ENCODE peak calls at places on chromosomes 4 and X, in six cellular contexts. Q is Panc1, S is HCT116, M is breast epithelium, Z is stomach, N is GM23338. J is an unnamed sample.

GRCh38 chr4:124833831-124834505 is 121.4 kb upstream of the ANKRD50 start:
- DNase-seq in Q (no peak), N (no peak), S (no peak), Z (no peak), M (no peak), J (no peak)

GRCh38 chrX:129617420-129617819 is 37.3 kb downstream of the APLN start:
- DNase-seq in S (no peak), M (no peak), N (no peak), Z (no peak), Q (no peak), J (no peak)

GRCh38 chr4:95563638-95564337 is 15.0 kb upstream of the UNC5C start:
- DNase-seq in M (no peak), N (peak), Z (no peak), Q (no peak), S (no peak), J (no peak)

GRCh38 chrX:69309074-69309792 is 144.0 kb upstream of the PJA1 start:
- DNase-seq in M (no peak), Q (no peak), N (no peak), S (no peak), Z (no peak), J (no peak)

GRCh38 chrX:56572975-56573374 is 9.5 kb downstream of the UBQLN2 start:
- DNase-seq in S (no peak), N (no peak), M (no peak), Z (no peak), Q (no peak), J (no peak)

GRCh38 chr4:162016991-162017390 is 146.8 kb downstream of the FSTL5 start:
- DNase-seq in Z (no peak), Q (no peak), S (no peak), N (no peak), M (no peak), J (no peak)

GRCh38 chrX:119389214-119389613 is 9.9 kb upstream of the SLC25A43 start:
- DNase-seq in M (no peak), S (no peak), Z (no peak), Q (no peak), N (no peak), J (peak)

GRCh38 chrX:41661366-41662095 is 27.2 kb upstream of the GPR34 start:
- DNase-seq in N (no peak), Z (no peak), S (no peak), Q (no peak), M (no peak), J (no peak)

GRCh38 chr4:53591372-53591892 is at the start of gene LNX1:
- DNase-seq in M (peak), Z (peak), S (peak), Q (no peak), N (peak), J (peak)

GRCh38 chrX:108292053-108292452 is 146.2 kb downstream of the COL4A6 start:
- DNase-seq in Z (no peak), Q (no peak), N (no peak), M (no peak), S (no peak), J (no peak)

GRCh38 chr4:89898304-89898716 is 3.7 kb downstream of the MMRN1 start:
- DNase-seq in M (no peak), Z (peak), Q (no peak), N (peak), S (no peak), J (no peak)

GRCh38 chr4:183832776-183833450 is 72.2 kb upstream of the STOX2 start:
- DNase-seq in M (no peak), Q (no peak), S (no peak), N (no peak), Z (no peak), J (no peak)

GRCh38 chr4:86496094-86497060 is 97.7 kb upstream of the PTPN13 start:
- DNase-seq in S (peak), M (no peak), Z (peak), Q (no peak), N (peak), J (peak)

GRCh38 chrX:35104626-35105025 is 162.0 kb downstream of the FAM47B start:
- DNase-seq in Z (no peak), N (no peak), M (no peak), S (no peak), Q (no peak), J (no peak)

GRCh38 chr4:186190456-186191265 is 706 bp upstream of the CYP4V2 start:
- DNase-seq in Z (no peak), M (peak), S (no peak), N (peak), Q (no peak), J (peak)

GRCh38 chrX:97200454-97200853 is 316.7 kb downstream of the RPA4 start:
- DNase-seq in S (no peak), M (no peak), N (peak), Q (no peak), Z (no peak), J (no peak)

DNA sequence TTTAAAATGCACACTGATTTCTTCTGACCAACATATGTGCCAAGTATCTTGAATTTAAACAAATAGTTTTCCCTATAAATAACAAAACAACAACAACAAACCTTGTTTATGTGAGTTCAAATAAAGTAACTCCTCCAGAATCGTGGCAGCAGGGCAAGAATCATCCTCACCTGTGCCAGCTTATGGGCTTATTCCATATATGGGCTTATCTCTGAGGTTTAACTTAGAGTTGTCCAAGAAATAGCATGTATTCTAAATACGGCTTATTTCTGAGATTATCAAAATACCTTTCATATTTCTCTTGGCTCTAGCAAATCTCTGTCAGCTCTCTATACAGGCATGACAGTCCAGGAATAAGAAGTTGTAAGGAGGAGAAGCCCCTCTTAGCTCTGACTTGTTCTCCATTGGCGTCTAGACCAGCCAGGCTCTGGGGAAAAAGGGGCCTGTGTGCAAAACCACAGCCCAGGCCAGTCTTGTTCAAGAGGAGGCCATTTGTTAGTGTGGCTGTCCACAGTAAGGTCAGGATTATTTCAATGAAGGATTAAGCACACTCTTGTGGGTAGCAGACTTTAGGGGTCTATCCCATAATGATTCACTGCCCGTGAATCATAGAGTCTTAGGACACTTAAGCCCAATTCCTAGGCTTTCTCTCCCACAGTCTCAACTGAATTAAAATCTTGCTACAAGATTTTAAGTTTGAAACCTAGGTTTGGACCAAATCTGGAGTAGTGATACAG is 63.2 kb downstream of the FRAS1 start:
- DNase-seq in N (no peak), Q (no peak), M (no peak), Z (no peak), S (no peak), J (no peak)
- TF ChIP-seq CTCF in N (no peak), Q (no peak), M (no peak), Z (no peak), S (no peak), J (no peak)

GRCh38 chr4:10108818-10109783 is 7.5 kb downstream of the WDR1 start:
- DNase-seq in M (no peak), Z (no peak), S (no peak), Q (no peak), N (no peak), J (peak)
- TF ChIP-seq POLR2AphosphoS5 in M (no peak), Z (no peak), S (no peak), Q (no peak), N (no peak), J (no peak)

GRCh38 chr4:54958236-54958635 is 167.2 kb downstream of the KDR start:
- DNase-seq in M (no peak), Z (no peak), S (no peak), Q (no peak), N (no peak), J (no peak)

GRCh38 chr4:54954656-54955388 is 170.6 kb downstream of the KDR start:
- DNase-seq in Q (no peak), N (no peak), Z (no peak), M (no peak), S (no peak), J (no peak)

GRCh38 chr4:54961357-54961975 is 163.9 kb downstream of the KDR start:
- DNase-seq in N (peak), M (no peak), S (peak), Q (peak), Z (no peak), J (no peak)

GRCh38 chr4:54959656-54960055 is 165.7 kb downstream of the KDR start:
- DNase-seq in M (no peak), S (no peak), Z (no peak), N (no peak), Q (no peak), J (no peak)
- H3K4me3 ChIP-seq in M (no peak), S (no peak), Z (no peak), N (no peak), Q (no peak), J (no peak)

GRCh38 chr4:85370400-85371032 is 104.4 kb upstream of the ARHGAP24 start:
- DNase-seq in N (peak), S (peak), Q (peak), M (no peak), Z (peak), J (peak)
- TF ChIP-seq CTCF in N (peak), S (peak), Q (peak), M (peak), Z (peak), J (peak)

DNA sequence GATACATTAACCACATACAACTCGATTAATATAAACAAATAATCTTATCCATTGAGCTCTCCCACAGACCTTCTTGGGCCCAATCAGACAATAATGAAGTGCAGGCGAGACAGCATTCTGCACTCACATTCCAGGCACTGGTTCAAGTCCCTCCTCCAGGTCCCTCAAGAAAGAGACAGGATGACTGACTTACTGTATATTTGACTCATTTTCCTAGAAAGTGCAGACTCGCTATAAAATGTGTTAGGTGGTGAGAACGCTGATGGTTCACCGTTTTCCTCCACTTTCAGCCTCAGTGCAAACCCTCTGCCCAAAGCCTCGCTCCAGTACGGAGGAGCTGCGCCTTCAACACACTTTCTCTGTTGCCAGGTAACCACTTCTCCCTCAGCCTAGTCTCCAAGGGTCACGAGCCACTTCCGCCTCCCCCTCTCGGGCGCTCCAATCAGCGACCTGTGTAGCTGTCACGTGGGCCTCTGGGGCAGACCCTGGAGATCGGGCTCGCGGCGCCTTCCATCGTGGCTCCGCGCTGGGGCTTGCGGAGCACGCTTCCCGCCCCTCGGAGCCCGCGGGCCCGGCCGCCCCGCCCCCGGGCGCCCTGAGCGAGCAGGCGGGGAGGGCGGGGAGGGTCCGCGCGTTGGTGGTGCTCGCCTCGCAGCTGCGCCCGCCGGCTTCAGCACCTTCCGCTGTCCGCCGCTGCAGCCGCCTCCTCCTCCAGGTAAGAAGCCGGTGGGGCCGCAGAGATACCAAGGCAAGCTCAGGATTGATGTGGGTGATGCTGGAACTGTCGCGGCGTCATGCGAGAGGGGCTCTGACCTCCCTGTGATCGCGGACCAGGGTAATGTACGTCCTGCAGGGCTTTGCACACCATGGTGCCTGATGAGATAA is at the start of gene WDR17:
- DNase-seq in M (peak), N (peak), Z (peak), Q (peak), S (no peak), J (peak)
- TF ChIP-seq POLR2AphosphoS5 in M (no peak), N (peak), Z (no peak), Q (no peak), S (no peak), J (no peak)

GRCh38 chr4:151165205-151166000 is 66.0 kb downstream of the RPS3A start:
- DNase-seq in S (no peak), Q (no peak), M (no peak), N (no peak), Z (no peak), J (no peak)
- H3K4me3 ChIP-seq in S (no peak), Q (no peak), M (no peak), N (no peak), Z (no peak), J (no peak)

DNA sequence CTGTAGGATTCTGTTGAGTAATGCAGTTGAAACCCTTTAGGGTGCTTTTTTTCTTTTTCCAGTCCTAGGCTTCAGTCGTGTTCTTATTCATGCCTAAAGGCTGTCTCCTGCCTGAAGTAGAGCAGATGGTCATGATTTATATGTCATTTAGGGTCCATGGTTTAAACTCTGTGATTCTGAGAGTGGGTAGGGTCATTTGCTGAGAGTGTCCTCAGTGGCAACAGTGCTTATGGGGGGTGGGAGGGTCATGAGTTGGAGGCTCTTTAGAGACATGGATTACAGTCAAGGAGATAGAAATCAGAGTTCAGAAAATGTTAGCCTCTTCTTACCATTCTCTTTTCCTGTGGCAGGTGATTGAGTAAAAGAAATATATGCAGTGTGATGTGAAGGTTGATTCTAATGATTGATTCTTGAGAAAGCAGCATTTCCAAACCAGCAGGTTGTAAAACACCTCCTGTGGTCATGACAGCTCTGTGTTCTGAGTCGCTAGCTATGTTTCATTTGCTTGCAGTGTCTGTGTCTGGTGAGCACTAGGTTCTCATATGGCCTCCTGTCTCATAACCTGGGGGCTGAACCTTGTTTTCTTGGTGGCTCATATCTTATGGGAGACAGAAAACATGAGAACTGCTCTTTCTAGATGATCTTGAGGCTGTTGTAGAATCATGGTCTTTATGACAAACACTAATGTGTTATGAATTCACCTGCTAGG is 60.5 kb downstream of the JADE1 start:
- DNase-seq in S (no peak), Q (no peak), M (no peak), Z (no peak), N (no peak), J (no peak)
- TF ChIP-seq CTCF in S (no peak), Q (no peak), M (no peak), Z (no peak), N (no peak), J (no peak)

GRCh38 chr4:2412885-2413716 is 5.3 kb downstream of the ZFYVE28 start:
- DNase-seq in Q (peak), Z (peak), S (peak), M (peak), N (peak), J (peak)
- TF ChIP-seq POLR2AphosphoS5 in Q (peak), Z (peak), S (peak), M (no peak), N (peak), J (peak)

DNA sequence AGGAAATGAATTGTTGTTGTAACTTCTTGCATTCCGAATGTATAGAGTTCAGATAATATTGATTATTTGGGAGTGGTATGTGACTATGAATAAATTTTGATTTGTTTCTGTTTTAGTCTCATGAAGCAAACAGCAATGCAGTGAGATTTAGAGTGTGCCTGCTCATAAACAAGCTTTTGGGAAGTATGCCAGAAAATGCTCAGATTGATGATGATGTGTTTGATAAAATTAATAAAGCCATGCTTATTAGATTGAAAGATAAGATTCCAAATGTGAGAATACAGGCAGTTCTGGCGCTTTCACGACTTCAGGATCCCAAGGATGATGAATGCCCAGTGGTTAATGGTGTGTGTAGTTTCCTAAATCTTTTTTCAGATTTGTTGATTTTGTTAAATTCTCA is 2.0 kb downstream of the NCAPG start:
- DNase-seq in S (no peak), M (no peak), Z (no peak), Q (no peak), N (no peak), J (no peak)
- H3K4me3 ChIP-seq in S (no peak), M (no peak), Z (no peak), Q (peak), N (peak), J (no peak)

GRCh38 chr4:169582203-169582602 is 30.2 kb downstream of the NEK1 start:
- DNase-seq in M (no peak), Q (no peak), S (no peak), Z (no peak), N (no peak), J (no peak)
- TF ChIP-seq CTCF in M (no peak), Q (no peak), S (no peak), Z (no peak), N (no peak), J (no peak)